ENCODE peak calls at places on chromosomes 12 and 14, in seven cellular contexts. A, U, M, N, P, L and C are unnamed samples.

GRCh38 chr12:6953417-6954315 is 2.5 kb downstream of the PTPN6 start:
- DNase-seq in A (peak), U (peak), M (no peak), N (no peak), P (no peak), L (peak), C (no peak)

GRCh38 chr12:52349196-52349595 is 18.1 kb downstream of the KRT85 start:
- DNase-seq in A (no peak), U (no peak), M (no peak), N (no peak), P (no peak), L (no peak), C (no peak)

GRCh38 chr12:112350593-112351592 is 31.3 kb downstream of the HECTD4 start:
- DNase-seq in A (no peak), U (no peak), M (no peak), N (no peak), P (no peak), L (no peak), C (peak)

GRCh38 chr14:24298892-24299254 is 707 bp downstream of the DHRS1 start:
- DNase-seq in A (no peak), U (no peak), M (peak), N (peak), P (no peak), L (peak), C (no peak)

GRCh38 chr14:105281354-105282097 is 19.3 kb downstream of the BRF1 start:
- DNase-seq in A (no peak), U (no peak), M (peak), N (peak), P (peak), L (peak), C (peak)

GRCh38 chr12:110796952-110797351 is 49.8 kb upstream of the CCDC63 start:
- DNase-seq in A (no peak), U (no peak), M (no peak), N (no peak), P (no peak), L (no peak), C (no peak)

GRCh38 chr12:21169878-21170472 is 39.0 kb downstream of the SLCO1B1 start:
- DNase-seq in A (no peak), U (peak), M (peak), N (peak), P (peak), L (peak), C (no peak)

GRCh38 chr12:123134755-123135282 is 16.1 kb downstream of the PITPNM2 start:
- DNase-seq in A (no peak), U (no peak), M (no peak), N (no peak), P (no peak), L (no peak), C (no peak)

GRCh38 chr12:96495841-96496545 is 6.6 kb downstream of the CFAP54 start:
- DNase-seq in A (no peak), U (no peak), M (no peak), N (no peak), P (no peak), L (no peak), C (no peak)
- H3K4me3 ChIP-seq in A (no peak), U (no peak), M (no peak), N (no peak), P (no peak), L (no peak), C (no peak)

GRCh38 chr14:70956511-70956910 is 49.3 kb downstream of the PCNX1 start:
- DNase-seq in A (no peak), U (no peak), M (no peak), N (no peak), P (no peak), L (no peak), C (no peak)
- H3K4me3 ChIP-seq in A (no peak), U (no peak), M (no peak), N (no peak), P (no peak), L (no peak), C (no peak)

GRCh38 chr14:75299576-75299975 is 20.9 kb downstream of the FOS start:
- DNase-seq in A (no peak), U (no peak), M (no peak), N (no peak), P (no peak), L (no peak), C (no peak)

GRCh38 chr14:75297417-75298040 is 18.9 kb downstream of the FOS start:
- DNase-seq in A (no peak), U (no peak), M (no peak), N (no peak), P (no peak), L (no peak), C (no peak)

GRCh38 chr14:75295491-75296338 is 17.1 kb downstream of the FOS start:
- DNase-seq in A (peak), U (peak), M (peak), N (peak), P (peak), L (peak), C (no peak)

GRCh38 chr14:75299064-75299463 is 20.4 kb downstream of the FOS start:
- DNase-seq in A (no peak), U (no peak), M (no peak), N (peak), P (no peak), L (no peak), C (no peak)

GRCh38 chr14:75298187-75298985 is 19.8 kb downstream of the FOS start:
- DNase-seq in A (peak), U (no peak), M (no peak), N (peak), P (no peak), L (no peak), C (no peak)
- H3K4me3 ChIP-seq in A (no peak), U (no peak), M (no peak), N (no peak), P (no peak), L (no peak), C (no peak)

GRCh38 chr14:23153891-23154796 is 29.3 kb downstream of the SLC7A8 start:
- DNase-seq in A (peak), U (peak), M (no peak), N (peak), P (no peak), L (no peak), C (peak)
- H3K4me3 ChIP-seq in A (peak), U (no peak), M (no peak), N (no peak), P (no peak), L (no peak), C (peak)

GRCh38 chr12:86669010-86669409 is 412.8 kb upstream of the MGAT4C start:
- DNase-seq in A (no peak), U (no peak), M (no peak), N (no peak), P (no peak), L (no peak), C (no peak)
- H3K4me3 ChIP-seq in A (no peak), U (no peak), M (no peak), N (no peak), P (no peak), L (no peak), C (no peak)

GRCh38 chr12:132436791-132437251 is 53.1 kb upstream of the FBRSL1 start:
- DNase-seq in A (no peak), U (no peak), M (no peak), N (no peak), P (no peak), L (no peak), C (no peak)
- H3K4me3 ChIP-seq in A (no peak), U (no peak), M (no peak), N (no peak), P (no peak), L (no peak), C (no peak)

DNA sequence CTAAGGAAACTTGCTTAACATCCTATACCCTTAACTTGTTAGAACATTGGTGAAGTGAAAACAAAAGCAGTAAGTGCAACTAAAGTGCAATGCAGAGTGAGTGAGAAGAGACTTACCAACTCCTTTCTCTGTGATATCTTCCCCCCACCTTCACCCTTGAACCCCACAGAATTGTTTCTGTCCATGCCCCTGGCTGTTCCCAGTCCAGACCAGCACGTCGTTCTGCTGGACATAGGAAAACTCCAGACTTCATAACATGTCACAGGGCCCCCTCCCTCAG is 91.9 kb downstream of the DAD1 start:
- DNase-seq in A (no peak), U (no peak), M (no peak), N (no peak), P (no peak), L (no peak), C (no peak)
- H3K4me3 ChIP-seq in A (no peak), U (no peak), M (no peak), N (no peak), P (no peak), L (no peak), C (no peak)

DNA sequence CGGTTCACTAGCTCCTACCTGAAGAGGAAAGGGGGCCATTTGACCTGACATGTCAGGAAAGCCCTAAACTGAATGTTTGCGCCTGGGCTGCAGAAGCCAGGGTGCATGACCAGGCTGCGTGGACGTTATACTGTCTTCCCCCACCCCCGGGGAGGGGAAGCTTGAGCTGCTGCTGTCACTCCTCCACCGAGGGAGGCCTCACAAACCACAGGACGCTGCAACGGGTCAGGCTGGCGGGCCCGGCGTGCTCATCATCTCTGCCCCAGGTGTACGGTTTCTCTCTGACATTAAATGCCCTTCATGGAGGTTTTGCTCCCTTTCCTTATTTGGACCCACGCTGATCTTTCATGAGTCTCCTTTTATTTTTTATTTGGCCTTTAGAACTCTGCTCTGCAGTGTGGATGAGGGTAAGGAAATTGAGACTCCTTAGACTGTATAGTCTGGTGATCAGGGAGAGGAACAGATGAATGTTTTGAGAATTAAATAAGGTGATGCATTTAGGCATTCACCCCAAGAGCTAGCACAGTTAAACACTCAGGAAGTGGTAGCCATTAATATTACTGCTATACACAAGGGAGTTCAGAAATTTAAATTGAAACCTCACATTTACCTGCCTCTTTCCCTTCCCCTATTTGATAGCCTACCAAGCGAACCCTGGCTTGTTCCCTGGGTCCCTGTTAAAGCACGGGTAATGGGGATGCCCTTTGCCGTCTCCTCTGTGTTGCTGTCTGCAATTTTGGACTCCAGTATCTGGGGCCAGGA is 18.1 kb downstream of the WNT5B start:
- DNase-seq in A (no peak), U (no peak), M (no peak), N (no peak), P (no peak), L (no peak), C (no peak)
- H3K4me3 ChIP-seq in A (no peak), U (no peak), M (no peak), N (no peak), P (no peak), L (no peak), C (no peak)

GRCh38 chr12:113688313-113688712 is 216.6 kb upstream of the LHX5 start:
- DNase-seq in A (no peak), U (no peak), M (no peak), N (no peak), P (no peak), L (no peak), C (no peak)
- H3K4me3 ChIP-seq in A (no peak), U (no peak), M (no peak), N (no peak), P (no peak), L (no peak), C (no peak)